ENCODE peak calls at places on chromosomes 16 and 17, in seven cellular contexts. I is GM23248, K is astrocyte, Y is fibroblast of lung, O is neural progenitor cell, X is mammary epithelial cell, E is HCT116. S is an unnamed sample.

GRCh38 chr16:20726661-20727060 is 15.0 kb downstream of the THUMPD1 start:
- DNase-seq in I (no peak), K (no peak), Y (no peak), O (no peak), X (no peak), E (no peak), S (no peak)

GRCh38 chr16:86343111-86343642 is 167.2 kb upstream of the FOXF1 start:
- DNase-seq in I (peak), K (peak), Y (peak), O (no peak), X (peak), E (no peak), S (no peak)

GRCh38 chr17:15967706-15968399 is 22.9 kb downstream of the ADORA2B start:
- DNase-seq in I (no peak), K (no peak), Y (no peak), O (no peak), X (no peak), E (no peak), S (no peak)

GRCh38 chr16:57764341-57765159 is 29.0 kb downstream of the KATNB1 start:
- DNase-seq in I (peak), K (peak), Y (peak), O (peak), X (peak), E (peak), S (peak)

GRCh38 chr16:47142469-47143328 is 1.0 kb downstream of the NETO2 start:
- DNase-seq in I (peak), K (peak), Y (peak), O (peak), X (peak), E (no peak), S (no peak)

GRCh38 chr17:40818733-40819527 is 3.5 kb downstream of the KRT10 start:
- DNase-seq in I (peak), K (peak), Y (peak), O (peak), X (peak), E (peak), S (no peak)

GRCh38 chr16:86242244-86243122 is 267.8 kb upstream of the FOXF1 start:
- DNase-seq in I (no peak), K (no peak), Y (no peak), O (no peak), X (no peak), E (no peak), S (no peak)

GRCh38 chr17:4549781-4550533 is 5.2 kb downstream of the MYBBP1A start:
- DNase-seq in I (no peak), K (no peak), Y (no peak), O (no peak), X (no peak), E (no peak), S (no peak)

GRCh38 chr16:57092786-57093301 is 461 bp downstream of the CPNE2 start:
- DNase-seq in I (peak), K (no peak), Y (no peak), O (peak), X (no peak), E (no peak), S (no peak)

GRCh38 chr17:65228734-65229390 is 91.7 kb downstream of the RGS9 start:
- DNase-seq in I (peak), K (peak), Y (peak), O (no peak), X (peak), E (peak), S (peak)

GRCh38 chr17:34579017-34579946 is at the start of gene TMEM132E:
- DNase-seq in I (peak), K (peak), Y (peak), O (peak), X (peak), E (no peak), S (no peak)

GRCh38 chr17:66677201-66677981 is 157.5 kb upstream of the CACNG5 start:
- DNase-seq in I (peak), K (peak), Y (peak), O (no peak), X (peak), E (no peak), S (no peak)

GRCh38 chr17:72977768-72978417 is 114.6 kb downstream of the SLC39A11 start:
- DNase-seq in I (peak), K (peak), Y (peak), O (no peak), X (no peak), E (peak), S (no peak)

GRCh38 chr17:61715348-61715747 is 124.3 kb upstream of the NACA2 start:
- DNase-seq in I (no peak), K (no peak), Y (no peak), O (no peak), X (no peak), E (no peak), S (no peak)

GRCh38 chr16:3810198-3810664 is 70.3 kb downstream of the CREBBP start:
- DNase-seq in I (no peak), K (no peak), Y (no peak), O (no peak), X (no peak), E (no peak), S (no peak)

GRCh38 chr16:76246587-76246986 is 30.6 kb upstream of the CNTNAP4 start:
- DNase-seq in I (no peak), K (no peak), Y (no peak), O (no peak), X (no peak), E (no peak), S (no peak)

GRCh38 chr17:41935641-41936040 is 5.2 kb downstream of the ODAD4 start:
- DNase-seq in I (no peak), K (no peak), Y (no peak), O (no peak), X (peak), E (no peak), S (no peak)

GRCh38 chr16:85420501-85421337 is 192.4 kb upstream of the GSE1 start:
- DNase-seq in I (peak), K (no peak), Y (peak), O (peak), X (peak), E (peak), S (no peak)

GRCh38 chr16:11824362-11824761 is 27.0 kb downstream of the RSL1D1 start:
- DNase-seq in I (peak), K (no peak), Y (no peak), O (no peak), X (no peak), E (no peak), S (no peak)

GRCh38 chr17:68591583-68591982 is 9.6 kb downstream of the FAM20A start:
- DNase-seq in I (no peak), K (no peak), Y (no peak), O (peak), X (no peak), E (no peak), S (no peak)

GRCh38 chr17:65182233-65182632 is 45.1 kb downstream of the RGS9 start:
- DNase-seq in I (no peak), K (no peak), Y (no peak), O (no peak), X (no peak), E (no peak), S (no peak)

GRCh38 chr17:35866356-35866950 is 2.2 kb downstream of the HEATR9 start:
- DNase-seq in I (peak), K (peak), Y (no peak), O (no peak), X (no peak), E (no peak), S (no peak)

GRCh38 chr17:17663160-17664072 is 17.8 kb upstream of the RAI1 start:
- DNase-seq in I (peak), K (peak), Y (peak), O (peak), X (peak), E (peak), S (no peak)

GRCh38 chr17:48730240-48730550 is 1.6 kb upstream of the HOXB13 start:
- DNase-seq in I (no peak), K (no peak), Y (no peak), O (no peak), X (no peak), E (no peak), S (no peak)

GRCh38 chr17:48731355-48731754 is 2.8 kb upstream of the HOXB13 start:
- DNase-seq in I (no peak), K (no peak), Y (no peak), O (no peak), X (no peak), E (no peak), S (no peak)

GRCh38 chr17:48727415-48728175 is 955 bp downstream of the HOXB13 start:
- DNase-seq in I (no peak), K (no peak), Y (no peak), O (no peak), X (no peak), E (no peak), S (no peak)

GRCh38 chr17:48728232-48729231 is at the start of gene HOXB13:
- DNase-seq in I (peak), K (no peak), Y (peak), O (peak), X (no peak), E (peak), S (peak)

GRCh38 chr17:48729335-48730239 is 1.0 kb upstream of the HOXB13 start:
- DNase-seq in I (no peak), K (no peak), Y (no peak), O (no peak), X (no peak), E (no peak), S (peak)
- H3K4me3 ChIP-seq in I (no peak), K (no peak), Y (no peak), O (no peak), X (no peak), E (no peak), S (peak)

GRCh38 chr16:1761751-1762150 is 9.6 kb downstream of the NME3 start:
- DNase-seq in I (no peak), K (no peak), Y (no peak), O (no peak), X (no peak), E (no peak), S (no peak)

GRCh38 chr16:1759511-1759910 is 11.8 kb downstream of the NME3 start:
- DNase-seq in I (no peak), K (no peak), Y (no peak), O (no peak), X (no peak), E (no peak), S (no peak)

GRCh38 chr16:1762196-1762878 is 9.0 kb downstream of the NME3 start:
- DNase-seq in I (no peak), K (no peak), Y (no peak), O (no peak), X (no peak), E (no peak), S (no peak)

GRCh38 chr16:1758923-1759322 is 12.4 kb downstream of the NME3 start:
- DNase-seq in I (no peak), K (no peak), Y (no peak), O (no peak), X (no peak), E (no peak), S (no peak)

DNA sequence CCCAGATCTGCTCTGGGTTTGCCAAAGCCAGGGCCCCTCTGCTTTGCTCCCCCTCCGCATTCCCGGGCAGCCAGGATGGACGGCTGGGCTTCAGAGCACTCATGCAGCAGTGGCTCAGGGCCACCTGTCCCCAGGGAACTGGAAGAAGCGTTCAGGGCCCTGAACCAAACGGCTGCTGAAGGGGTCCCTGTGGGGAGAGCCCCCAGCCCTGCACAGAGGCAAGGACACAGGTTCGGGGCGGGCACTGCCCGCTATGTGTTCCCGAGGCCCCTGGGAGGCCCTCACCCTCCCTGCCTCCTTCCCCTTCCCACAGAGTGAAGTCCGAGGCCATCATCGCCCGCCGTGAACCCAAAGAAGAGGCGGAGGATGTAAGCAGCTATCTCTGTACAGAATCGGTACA is 10.4 kb downstream of the NME3 start:
- DNase-seq in I (no peak), K (no peak), Y (no peak), O (no peak), X (no peak), E (no peak), S (no peak)
- H3K9ac ChIP-seq in I (no peak), K (no peak), Y (no peak), O (no peak), X (no peak), E (no peak), S (no peak)

GRCh38 chr16:55331648-55332185 is 7.7 kb downstream of the IRX6 start:
- DNase-seq in I (no peak), K (no peak), Y (no peak), O (no peak), X (no peak), E (no peak), S (no peak)
- TF ChIP-seq EZH2 in I (no peak), K (no peak), Y (no peak), O (peak), X (no peak), E (no peak), S (no peak)

DNA sequence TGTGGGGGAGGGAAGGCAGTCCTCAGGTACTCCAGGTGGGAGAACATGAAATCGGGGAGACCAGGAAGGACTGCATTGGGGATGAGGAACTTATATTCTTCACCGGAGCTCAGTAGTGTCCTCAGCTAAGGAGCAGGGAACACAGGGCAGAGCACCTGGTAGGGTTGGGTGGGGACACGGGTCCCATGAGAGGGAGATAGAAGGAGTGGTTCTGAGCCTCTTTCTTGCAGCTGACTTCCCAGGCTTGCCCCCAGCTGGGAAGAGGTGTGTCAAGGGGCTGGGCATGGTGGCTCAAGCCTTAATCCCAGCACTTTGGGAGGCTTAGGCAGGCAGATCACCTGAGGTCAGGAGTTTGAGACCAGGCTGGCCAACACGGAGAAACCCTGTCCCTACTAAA is 2.1 kb downstream of the FHOD1 start:
- DNase-seq in I (no peak), K (no peak), Y (no peak), O (no peak), X (no peak), E (no peak), S (no peak)
- H3K4me3 ChIP-seq in I (peak), K (peak), Y (peak), O (no peak), X (peak), E (peak), S (no peak)

DNA sequence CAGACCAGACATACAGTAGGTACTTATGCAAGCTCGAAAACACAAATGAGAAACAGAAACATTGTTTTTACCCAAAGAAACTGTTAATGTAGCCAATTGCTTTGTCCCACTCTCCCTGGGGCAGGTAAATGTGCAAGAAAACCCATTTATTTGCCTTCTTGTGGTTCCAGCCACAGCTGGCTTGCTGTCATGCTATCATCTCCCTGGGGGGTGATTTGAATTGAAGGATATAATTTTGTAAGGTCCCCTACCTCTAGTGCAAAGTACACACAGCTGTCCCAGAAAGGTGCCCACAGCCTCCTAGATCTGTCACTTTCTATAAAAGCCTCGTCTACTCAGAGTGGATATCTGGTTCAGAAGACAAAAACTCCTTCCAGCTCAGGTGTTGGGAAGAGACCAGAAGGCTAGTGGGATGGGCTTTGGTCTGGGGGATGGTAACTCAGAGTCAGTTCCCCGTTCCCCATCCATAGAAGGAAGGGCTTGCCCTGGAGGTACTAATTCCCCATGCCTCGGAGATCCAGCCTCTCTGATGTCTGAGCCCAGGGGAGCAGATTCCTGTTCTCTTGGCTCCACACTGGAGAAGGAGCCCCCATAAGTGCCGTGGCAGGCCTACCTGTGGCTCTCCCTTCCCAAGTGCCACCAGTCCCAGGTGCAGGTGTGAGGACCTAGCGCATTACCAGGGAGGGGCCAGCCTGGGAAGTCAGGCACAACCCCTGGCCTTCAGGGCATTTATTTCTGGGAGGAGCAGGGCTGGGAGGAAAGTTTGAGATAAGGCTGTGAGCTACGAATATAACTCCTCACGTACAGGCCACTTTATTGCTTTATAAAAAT is 2.4 kb upstream of the PRR15L start:
- DNase-seq in I (no peak), K (no peak), Y (no peak), O (no peak), X (no peak), E (no peak), S (no peak)
- H3K9ac ChIP-seq in I (no peak), K (no peak), Y (no peak), O (no peak), X (no peak), E (no peak), S (no peak)

GRCh38 chr17:14019186-14019956 is 49.9 kb upstream of the COX10 start:
- DNase-seq in I (peak), K (peak), Y (peak), O (no peak), X (peak), E (no peak), S (no peak)

GRCh38 chr17:14014647-14015046 is 54.7 kb upstream of the COX10 start:
- DNase-seq in I (peak), K (peak), Y (no peak), O (no peak), X (no peak), E (no peak), S (no peak)

GRCh38 chr17:14011740-14012405 is 57.4 kb upstream of the COX10 start:
- DNase-seq in I (no peak), K (no peak), Y (no peak), O (no peak), X (no peak), E (no peak), S (no peak)

GRCh38 chr17:14016858-14017257 is 52.4 kb upstream of the COX10 start:
- DNase-seq in I (no peak), K (no peak), Y (no peak), O (no peak), X (no peak), E (no peak), S (no peak)

GRCh38 chr17:14015286-14015685 is 54.0 kb upstream of the COX10 start:
- DNase-seq in I (no peak), K (peak), Y (no peak), O (no peak), X (no peak), E (no peak), S (no peak)
- TF ChIP-seq EZH2 in I (no peak), K (no peak), Y (no peak), O (no peak), X (no peak), E (no peak), S (no peak)

GRCh38 chr16:10606607-10607006 is 26.2 kb upstream of the EMP2 start:
- DNase-seq in I (no peak), K (no peak), Y (no peak), O (peak), X (no peak), E (no peak), S (no peak)
- H3K4me3 ChIP-seq in I (no peak), K (no peak), Y (no peak), O (no peak), X (no peak), E (no peak), S (no peak)